ENCODE peak calls at places on chromosomes 2 and 18, in eight cellular contexts. U, L, I, E, D, S, Y and Z are unnamed samples.

GRCh38 chr2:45301307-45302010 is 292.2 kb upstream of the SIX2 start:
- DNase-seq in I (no peak), E (no peak), L (no peak), S (no peak), D (no peak), U (no peak), Y (no peak), Z (no peak)

GRCh38 chr2:146239392-146240135 is 1605.3 kb upstream of the ACVR2A start:
- DNase-seq in D (no peak), E (no peak), S (no peak), I (peak; percentile 88), Y (peak; percentile 17), L (no peak), U (peak; percentile 90), Z (no peak)

GRCh38 chr2:105749583-105750399 is 5.1 kb downstream of the NCK2 start:
- DNase-seq in E (no peak), I (no peak), Y (peak; percentile 48), U (peak; percentile 86), S (no peak), L (no peak), D (no peak), Z (no peak)

GRCh38 chr2:205714058-205714776 is 31.9 kb downstream of the NRP2 start:
- DNase-seq in E (no peak), D (peak; percentile 31), L (no peak), I (no peak), S (no peak), U (peak; percentile 89), Y (peak; percentile 35), Z (no peak)

GRCh38 chr2:187546762-187547333 is 7.4 kb downstream of the TFPI start:
- DNase-seq in D (peak; percentile 12), U (peak; percentile 61), I (peak; percentile 46), S (no peak), E (no peak), L (no peak), Y (no peak), Z (no peak)

GRCh38 chr2:27137322-27137935 is 1.8 kb downstream of the PRR30 start:
- DNase-seq in E (no peak), I (no peak), D (no peak), U (no peak), S (no peak), L (no peak), Y (no peak), Z (no peak)

GRCh38 chr2:11416191-11416590 is 49.8 kb downstream of the E2F6 start:
- DNase-seq in S (no peak), U (no peak), D (no peak), I (peak; percentile 62), L (no peak), Y (no peak), E (no peak), Z (no peak)

GRCh38 chr2:215521031-215521430 is 85.2 kb upstream of the FN1 start:
- DNase-seq in I (peak; percentile 49), L (no peak), S (no peak), E (no peak), U (no peak), D (no peak), Y (no peak), Z (no peak)

GRCh38 chr2:117055499-117056375 is 758.8 kb upstream of the DDX18 start:
- DNase-seq in I (no peak), E (no peak), U (no peak), Y (no peak), S (no peak), D (no peak), L (no peak), Z (no peak)

GRCh38 chr2:76175295-76175694 is 464.6 kb upstream of the GCFC2 start:
- DNase-seq in U (no peak), D (no peak), L (no peak), I (no peak), E (no peak), Y (no peak), S (no peak), Z (no peak)

GRCh38 chr2:225041871-225042799 is at the start of gene DOCK10:
- DNase-seq in S (no peak), I (peak; percentile 75), Y (peak; percentile 64), D (no peak), L (peak; percentile 45), E (peak; percentile 66), U (peak; percentile 70), Z (peak; percentile 56)

GRCh38 chr2:141888987-141889555 is 241.7 kb downstream of the LRP1B start:
- DNase-seq in Y (no peak), U (no peak), E (no peak), L (no peak), D (no peak), S (no peak), I (no peak), Z (no peak)

GRCh38 chr2:128501700-128502099 is 183.0 kb upstream of the HS6ST1 start:
- DNase-seq in S (no peak), E (no peak), I (no peak), L (no peak), D (no peak), Y (no peak), U (no peak), Z (no peak)

GRCh38 chr18:50879302-50880107 is 587 bp downstream of the ME2 start:
- DNase-seq in E (peak; percentile 50), D (peak; percentile 12), U (peak; percentile 63), I (peak; percentile 70), Y (peak; percentile 65), L (peak; percentile 32), S (no peak), Z (peak; percentile 75)

GRCh38 chr2:85151026-85151425 is 17.8 kb downstream of the TCF7L1 start:
- DNase-seq in U (peak; percentile 27), D (no peak), E (no peak), L (no peak), I (peak; percentile 47), S (no peak), Y (peak; percentile 36), Z (no peak)

GRCh38 chr2:85156141-85156540 is 22.9 kb downstream of the TCF7L1 start:
- DNase-seq in L (no peak), U (peak; percentile 82), Y (peak; percentile 81), D (no peak), I (no peak), E (no peak), S (no peak), Z (no peak)

GRCh38 chr2:85152895-85153294 is 19.7 kb downstream of the TCF7L1 start:
- DNase-seq in E (no peak), D (no peak), Y (no peak), S (no peak), U (no peak), L (no peak), I (no peak), Z (no peak)

GRCh38 chr2:85157345-85157744 is 24.2 kb downstream of the TCF7L1 start:
- DNase-seq in Y (no peak), I (no peak), D (no peak), E (no peak), S (no peak), L (no peak), U (no peak), Z (no peak)

GRCh38 chr2:85154048-85154753 is 21.0 kb downstream of the TCF7L1 start:
- DNase-seq in I (no peak), L (no peak), S (no peak), U (peak; percentile 84), Y (peak; percentile 71), D (no peak), E (no peak), Z (no peak)
- H3K27ac ChIP-seq in I (no peak overlapping the region), L (no peak overlapping the region), S (no peak overlapping the region), U (no peak overlapping the region), Y (no peak overlapping the region), D (no peak overlapping the region), E (no peak overlapping the region), Z (no peak overlapping the region)

GRCh38 chr2:31213063-31213882 is 4.0 kb downstream of the CAPN14 start:
- DNase-seq in L (no peak), E (no peak), I (no peak), Y (peak; percentile 52), D (peak; percentile 36), S (no peak), U (peak; percentile 39), Z (no peak)
- H3K27ac ChIP-seq in L (no peak overlapping the region), E (no peak overlapping the region), I (no peak overlapping the region), Y (peak overlapping the region; percentile 35), D (no peak overlapping the region), S (no peak overlapping the region), U (no peak overlapping the region), Z (no peak overlapping the region)

DNA sequence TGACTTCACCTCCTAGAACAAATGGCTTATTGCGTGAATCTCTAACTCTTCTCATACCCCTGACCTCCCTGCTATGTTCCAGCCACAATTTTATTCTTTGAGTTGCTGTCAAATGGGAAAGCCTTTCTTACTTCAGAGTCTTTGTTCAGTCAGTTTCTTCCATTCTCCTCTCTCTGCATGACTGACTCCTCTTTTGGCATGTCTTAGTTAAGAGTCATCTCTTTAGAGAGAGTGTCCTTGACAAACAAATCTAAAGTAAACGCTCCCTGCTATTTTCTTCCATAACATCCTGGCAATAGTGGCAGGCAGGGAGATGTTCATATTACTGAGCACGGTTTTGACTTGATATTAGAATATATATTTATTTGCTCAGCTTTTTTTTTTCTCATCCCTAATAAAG is 170.7 kb upstream of the ERBB4 start:
- DNase-seq in U (peak; percentile 57), E (no peak), Y (no peak), L (no peak), S (no peak), D (no peak), I (peak; percentile 72), Z (no peak)
- H3K27ac ChIP-seq in U (no peak overlapping the region), E (no peak overlapping the region), Y (no peak overlapping the region), L (no peak overlapping the region), S (no peak overlapping the region), D (no peak overlapping the region), I (peak overlapping the region; percentile 58), Z (no peak overlapping the region)

GRCh38 chr18:63099026-63099840 is 220.3 kb downstream of the BCL2 start:
- DNase-seq in S (no peak), E (peak; percentile 59), D (peak; percentile 67), L (no peak), I (no peak), Y (no peak), U (no peak), Z (no peak)
- H3K27ac ChIP-seq in S (no peak overlapping the region), E (peak overlapping the region; percentile 95), D (no peak overlapping the region), L (no peak overlapping the region), I (no peak overlapping the region), Y (no peak overlapping the region), U (no peak overlapping the region), Z (no peak overlapping the region)

DNA sequence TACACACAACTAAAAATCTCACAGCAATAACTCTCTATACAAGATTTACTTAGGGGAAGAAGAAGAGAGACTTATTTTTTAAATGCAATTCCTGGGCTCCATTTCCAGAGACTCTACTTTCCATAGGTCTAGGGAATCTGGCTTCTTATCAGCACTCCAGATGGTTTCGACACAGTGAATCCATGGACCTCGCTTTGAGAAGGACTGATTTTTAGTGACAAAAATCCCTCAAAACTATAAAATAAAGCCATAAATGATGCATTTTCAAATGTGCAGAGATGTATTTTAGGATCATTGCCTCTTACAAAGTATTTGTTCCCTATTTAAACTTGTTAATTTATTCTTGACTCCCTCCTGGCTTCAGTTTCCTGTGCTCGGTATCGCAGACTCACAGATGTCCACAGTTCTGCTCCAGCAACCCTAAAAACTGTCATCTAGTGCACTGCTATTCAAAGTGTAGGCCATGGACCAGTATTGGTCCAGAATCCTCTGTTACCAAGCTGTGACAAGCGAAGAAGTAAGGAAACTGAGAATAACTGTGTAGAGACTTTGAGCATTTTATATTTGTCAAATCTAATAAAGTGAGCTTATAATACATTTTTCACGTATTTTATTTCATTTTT is 49.9 kb downstream of the ICA1L start:
- DNase-seq in U (no peak), L (no peak), I (no peak), S (no peak), D (no peak), E (no peak), Y (no peak), Z (no peak)
- H3K27ac ChIP-seq in U (no peak overlapping the region), L (no peak overlapping the region), I (no peak overlapping the region), S (no peak overlapping the region), D (no peak overlapping the region), E (no peak overlapping the region), Y (no peak overlapping the region), Z (no peak overlapping the region)